ENCODE peak calls at places on chromosomes 4 and X, in ten cellular contexts. Q is left lung; R is midbrain; Z is stimulated activated CD4-positive, alpha-beta T cell treated with anti-CD3 and anti-CD28 coated beads, Interleukin-15, amount 100 ng/mL, for 1 hour; G is naive thymus-derived CD8-positive, alpha-beta T cell; U is ACHN; B is ascending aorta; P is HFFc6; S is glutamatergic neuron; J is cardiac muscle cell. T is an unnamed sample.

GRCh38 chr4:6191448-6192130 is 8.8 kb downstream of the JAKMIP1 start:
- DNase-seq in Q (no peak), R (no peak), Z (no peak), G (no peak), U (no peak), B (peak), P (no peak), S (no peak), J (no peak), T (no peak)

GRCh38 chr4:114867291-114867690 is 246.1 kb downstream of the NDST4 start:
- DNase-seq in Q (no peak), R (no peak), Z (no peak), G (no peak), U (no peak), B (no peak), P (no peak), S (no peak), J (no peak), T (no peak)

GRCh38 chr4:38082424-38083374 is 122.5 kb downstream of the PTTG2 start:
- DNase-seq in Q (no peak), R (no peak), Z (no peak), G (no peak), U (no peak), B (no peak), P (peak), S (no peak), J (peak), T (no peak)

GRCh38 chrX:123906557-123907316 is 46.9 kb downstream of the XIAP start:
- DNase-seq in Q (no peak), R (no peak), Z (no peak), G (no peak), U (no peak), B (no peak), P (no peak), S (no peak), J (no peak), T (no peak)

GRCh38 chrX:68699960-68700746 is 52.7 kb downstream of the STARD8 start:
- DNase-seq in Q (no peak), R (no peak), Z (no peak), G (no peak), U (peak), B (no peak), P (peak), S (no peak), J (peak), T (no peak)

GRCh38 chr4:74174941-74175340 is 17.0 kb downstream of the MTHFD2L start:
- DNase-seq in Q (no peak), R (no peak), Z (no peak), G (no peak), U (no peak), B (no peak), P (no peak), S (no peak), J (no peak), T (no peak)

GRCh38 chrX:107559506-107559905 is 68.8 kb upstream of the PRPS1 start:
- DNase-seq in Q (no peak), R (no peak), Z (no peak), G (no peak), U (peak), B (no peak), P (no peak), S (no peak), J (no peak), T (no peak)

GRCh38 chr4:163693211-163693610 is 198.7 kb downstream of the TMA16 start:
- DNase-seq in Q (no peak), R (no peak), Z (no peak), G (no peak), U (peak), B (no peak), P (peak), S (no peak), J (no peak), T (no peak)

GRCh38 chr4:119656342-119656741 is 27.7 kb upstream of the PDE5A start:
- DNase-seq in Q (no peak), R (no peak), Z (no peak), G (no peak), U (no peak), B (no peak), P (no peak), S (no peak), J (no peak), T (no peak)

GRCh38 chrX:11952176-11952720 is 186.0 kb upstream of the FRMPD4 start:
- DNase-seq in Q (no peak), R (no peak), Z (no peak), G (no peak), U (no peak), B (no peak), P (no peak), S (no peak), J (peak), T (peak)